ENCODE peak calls at places on chromosomes 13 and 19, in ten cellular contexts. T, Y, V, C, N, W, G, M, F and K are unnamed samples.
A peak's percentile ranks its signal among the peaks of the same experiment; 100 is the strongest.

GRCh38 chr19:38449518-38449917 is 16.0 kb downstream of the RYR1 start:
- DNase-seq in W (no peak), M (no peak), G (no peak), V (no peak), N (no peak), F (no peak), T (no peak), Y (no peak), C (no peak), K (no peak)

GRCh38 chr13:63910406-63910957 is 2494.8 kb upstream of the PCDH20 start:
- DNase-seq in V (no peak), F (no peak), Y (no peak), G (peak; percentile 70), T (no peak), W (peak; percentile 66), N (no peak), M (peak; percentile 12), C (peak; percentile 3), K (peak; percentile 2)

GRCh38 chr13:72390909-72391308 is 336.5 kb downstream of the MZT1 start:
- DNase-seq in V (no peak), W (no peak), T (peak; percentile 97), M (no peak), F (no peak), C (peak; percentile 58), Y (no peak), G (no peak), N (peak; percentile 22), K (no peak)

GRCh38 chr13:50511877-50512332 is 331.6 kb downstream of the DLEU7 start:
- DNase-seq in C (no peak), M (no peak), Y (no peak), W (no peak), V (no peak), F (no peak), T (no peak), N (no peak), G (no peak), K (no peak)

GRCh38 chr19:4815426-4816387 is 15.8 kb downstream of the TICAM1 start:
- DNase-seq in N (peak; percentile 94), M (peak; percentile 93), T (peak; percentile 75), C (peak; percentile 76), V (peak; percentile 92), W (peak; percentile 94), F (peak; percentile 89), Y (peak; percentile 89), G (peak; percentile 98), K (peak; percentile 82)

GRCh38 chr19:4909172-4909896 is at the start of gene UHRF1:
- DNase-seq in G (peak; percentile 44), F (no peak), Y (no peak), W (peak; percentile 58), C (no peak), V (no peak), T (peak; percentile 33), M (peak; percentile 52), N (no peak), K (no peak)

GRCh38 chr13:75635621-75636338 is at the start of gene LMO7:
- DNase-seq in C (no peak), Y (peak; percentile 57), F (peak; percentile 64), N (peak; percentile 63), V (peak; percentile 74), W (peak; percentile 78), G (peak; percentile 89), M (peak; percentile 25), T (peak; percentile 27), K (no peak)

GRCh38 chr13:52405767-52406494 is at the start of gene THSD1:
- DNase-seq in V (peak; percentile 89), Y (peak; percentile 22), T (peak; percentile 53), F (peak; percentile 69), C (no peak), M (peak; percentile 54), N (peak; percentile 56), W (peak; percentile 62), G (peak; percentile 71), K (no peak)

DNA sequence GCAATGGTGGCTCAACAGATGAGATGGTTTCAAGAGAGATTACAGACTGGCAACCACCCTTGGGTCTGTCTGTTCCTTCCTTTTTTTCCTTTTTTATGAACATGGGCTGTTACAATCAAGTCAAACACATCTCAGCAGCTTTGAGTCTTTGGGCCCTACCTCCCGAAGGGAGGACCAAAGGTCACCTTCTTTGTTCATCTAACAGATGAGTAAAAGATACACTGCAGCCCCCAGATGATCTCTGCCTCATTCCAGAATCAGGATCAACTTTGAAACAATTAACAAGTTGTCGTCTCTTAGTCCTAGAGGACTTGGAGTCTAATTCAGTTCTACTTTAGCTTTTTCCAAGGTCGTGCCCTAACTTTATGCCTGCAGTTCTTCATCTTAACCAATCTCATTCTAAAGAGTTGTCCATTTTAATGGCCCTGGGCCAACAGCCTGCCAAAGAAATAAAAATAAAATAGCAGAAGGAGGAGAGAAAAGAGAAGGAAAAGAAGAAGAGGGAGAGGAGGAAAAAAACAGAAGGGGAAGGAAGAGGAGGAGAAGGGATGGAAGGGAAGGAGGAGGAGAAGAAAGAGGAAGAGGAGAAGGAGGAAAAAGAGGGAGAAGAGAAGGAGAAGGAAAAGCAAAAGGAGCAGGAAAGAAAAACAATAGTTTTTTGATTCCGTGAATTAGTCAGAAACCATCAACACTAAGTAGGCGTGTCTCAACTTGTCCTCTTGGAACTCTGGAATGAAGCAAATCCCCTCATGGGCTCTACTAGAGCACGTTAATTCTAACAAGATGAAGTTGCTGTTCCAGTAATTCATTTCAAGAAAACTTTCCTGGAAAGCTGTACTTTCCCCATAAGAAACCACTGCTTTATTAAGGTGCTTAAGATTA is 281.2 kb downstream of the FOXO1 start:
- DNase-seq in C (peak; percentile 97), V (no peak), T (peak; percentile 78), W (no peak), M (no peak), N (no peak), F (no peak), Y (no peak), G (no peak), K (no peak)
- TF ChIP-seq CTCF in C (no peak), V (no peak), T (no peak), W (no peak), M (no peak), N (no peak), F (no peak), Y (no peak), G (no peak), K (no peak)

GRCh38 chr13:111183959-111184684 is 69.0 kb downstream of the ARHGEF7 start:
- DNase-seq in N (peak; percentile 22), G (no peak), W (no peak), C (no peak), V (no peak), Y (no peak), M (no peak), T (no peak), F (no peak), K (no peak)

GRCh38 chr13:111181977-111182376 is 66.9 kb downstream of the ARHGEF7 start:
- DNase-seq in V (no peak), N (no peak), C (no peak), Y (no peak), G (no peak), T (no peak), F (no peak), M (no peak), W (no peak), K (no peak)

GRCh38 chr13:111184685-111185401 is 69.7 kb downstream of the ARHGEF7 start:
- DNase-seq in V (no peak), M (no peak), W (no peak), Y (no peak), G (no peak), N (no peak), T (no peak), C (no peak), F (no peak), K (no peak)

GRCh38 chr13:111179908-111180756 is 65.0 kb downstream of the ARHGEF7 start:
- DNase-seq in F (no peak), N (no peak), W (no peak), Y (no peak), G (no peak), T (no peak), C (no peak), V (no peak), M (no peak), K (no peak)

DNA sequence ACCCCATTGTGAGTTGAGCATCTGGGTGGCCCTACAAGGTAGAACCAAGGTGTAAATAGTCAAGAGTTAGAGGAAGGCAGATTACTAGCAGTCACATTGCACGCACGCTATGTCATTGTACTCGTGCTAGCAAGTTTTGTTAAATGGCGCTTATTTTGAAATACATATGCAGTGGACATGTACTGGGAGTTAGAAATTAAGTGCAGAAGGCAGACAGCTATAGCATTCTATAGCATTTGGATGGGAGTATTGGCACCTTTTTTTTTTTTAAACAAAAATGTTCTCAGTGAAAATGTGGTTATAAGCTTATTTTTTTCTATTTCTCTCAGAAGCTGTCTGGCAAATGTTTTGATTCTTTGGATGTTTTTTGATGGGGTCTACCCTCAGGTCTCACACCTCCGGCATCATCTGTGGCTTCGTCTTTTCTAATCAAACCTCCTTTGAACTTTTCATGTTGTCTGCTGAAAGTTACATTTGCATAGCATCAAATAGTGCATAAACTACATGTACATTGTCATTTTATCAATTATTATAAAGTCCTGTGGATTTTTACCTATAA is 68.1 kb downstream of the ARHGEF7 start:
- DNase-seq in V (no peak), F (no peak), G (no peak), C (no peak), Y (no peak), M (no peak), T (no peak), N (no peak), W (no peak), K (no peak)
- H3K4me3 ChIP-seq in V (no peak overlapping the region), F (no peak overlapping the region), G (no peak overlapping the region), C (no peak overlapping the region), Y (no peak overlapping the region), M (no peak overlapping the region), T (no peak overlapping the region), N (no peak overlapping the region), W (no peak overlapping the region), K (no peak overlapping the region)

GRCh38 chr13:78607409-78608253 is 4.3 kb upstream of the POU4F1 start:
- DNase-seq in N (no peak), C (no peak), V (no peak), F (no peak), W (peak; percentile 62), Y (no peak), G (peak; percentile 72), T (no peak), M (no peak), K (no peak)

GRCh38 chr13:78602561-78603239 is 652 bp downstream of the POU4F1 start:
- DNase-seq in Y (no peak), T (no peak), F (no peak), G (peak; percentile 48), N (no peak), V (no peak), M (no peak), W (peak; percentile 55), C (no peak), K (no peak)

GRCh38 chr13:78606471-78607408 is 3.4 kb upstream of the POU4F1 start:
- DNase-seq in G (peak; percentile 52), F (no peak), N (no peak), M (no peak), C (no peak), T (no peak), V (no peak), Y (no peak), W (peak; percentile 29), K (no peak)

GRCh38 chr13:78603240-78603947 is at the start of gene POU4F1:
- DNase-seq in W (peak; percentile 93), Y (no peak), G (peak; percentile 94), C (no peak), T (peak; percentile 47), N (no peak), M (peak; percentile 76), V (peak; percentile 71), F (peak; percentile 55), K (no peak)

GRCh38 chr13:78604782-78605611 is 1.6 kb upstream of the POU4F1 start:
- DNase-seq in C (no peak), F (no peak), Y (no peak), T (peak; percentile 36), N (no peak), M (peak; percentile 61), V (no peak), G (peak; percentile 79), W (peak; percentile 67), K (no peak)
- TF ChIP-seq CTCF in C (no peak), F (no peak), Y (no peak), T (peak; percentile 18), N (no peak), M (no peak), V (no peak), G (peak; percentile 33), W (no peak), K (no peak)

GRCh38 chr19:43623889-43624670 is 4.7 kb upstream of the ZNF428 start:
- DNase-seq in M (no peak), V (no peak), G (peak; percentile 94), N (no peak), W (peak; percentile 26), T (no peak), C (no peak), Y (no peak), F (no peak), K (no peak)

GRCh38 chr19:43620061-43621001 is 902 bp upstream of the ZNF428 start:
- DNase-seq in N (no peak), Y (no peak), C (no peak), T (no peak), G (no peak), V (no peak), W (no peak), M (no peak), F (peak; percentile 89), K (no peak)

GRCh38 chr19:43624933-43625332 is 5.5 kb upstream of the ZNF428 start:
- DNase-seq in M (peak; percentile 49), C (no peak), G (peak; percentile 97), W (peak; percentile 86), F (peak; percentile 82), N (peak; percentile 48), Y (peak; percentile 58), V (peak; percentile 68), T (no peak), K (no peak)

GRCh38 chr19:43622070-43622469 is 2.6 kb upstream of the ZNF428 start:
- DNase-seq in Y (no peak), W (no peak), M (no peak), F (no peak), V (no peak), T (no peak), N (no peak), G (no peak), C (no peak), K (no peak)

DNA sequence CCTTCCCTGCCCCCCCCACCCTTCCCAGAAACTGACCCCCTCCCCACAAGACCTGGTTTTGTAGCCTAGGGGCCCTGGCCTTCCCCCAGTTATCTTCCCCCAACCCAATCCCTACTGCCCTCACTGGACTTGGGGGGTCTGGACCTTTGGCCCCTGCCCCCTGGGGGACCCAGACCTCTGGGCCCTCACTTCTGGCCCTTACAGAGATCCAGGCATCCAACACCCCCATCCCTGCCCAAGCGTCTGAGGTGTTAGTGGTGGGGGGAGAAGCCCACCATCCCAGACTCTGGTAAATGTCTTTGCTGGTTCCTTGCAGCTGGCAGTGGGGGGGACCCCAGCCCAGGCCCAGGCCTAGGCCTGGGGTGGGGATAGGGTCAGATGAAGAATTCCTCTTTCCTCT is 3.5 kb upstream of the ZNF428 start:
- DNase-seq in Y (no peak), F (no peak), M (no peak), V (no peak), N (no peak), W (no peak), C (no peak), G (no peak), T (no peak), K (no peak)
- H3K4me3 ChIP-seq in Y (no peak overlapping the region), F (no peak overlapping the region), M (no peak overlapping the region), V (no peak overlapping the region), N (no peak overlapping the region), W (no peak overlapping the region), C (no peak overlapping the region), G (no peak overlapping the region), T (no peak overlapping the region), K (no peak overlapping the region)